ENCODE peak calls at places on chromosomes 16 and 17, in five cellular contexts. One of them, this sample, is unnamed.

GRCh38 chr17:77420476-77420803 is 279.7 kb downstream of the SEC14L1 start:
- DNase-seq in uterus: no peak
- DNase-seq in EL: no peak
- DNase-seq in GM23248: no peak
- DNase-seq in stomach: no peak
- DNase-seq in this sample: no peak

GRCh38 chr17:79340771-79341528 is 266.3 kb downstream of the ENGASE start:
- DNase-seq in uterus: no peak
- DNase-seq in EL: no peak
- DNase-seq in GM23248: no peak
- DNase-seq in stomach: no peak
- DNase-seq in this sample: peak

GRCh38 chr17:81365601-81366585 is 29.4 kb upstream of the BAHCC1 start:
- DNase-seq in uterus: peak
- DNase-seq in EL: no peak
- DNase-seq in GM23248: no peak
- DNase-seq in stomach: peak
- DNase-seq in this sample: peak

GRCh38 chr17:74737299-74738050 is 419 bp downstream of the RAB37 start:
- DNase-seq in uterus: no peak
- DNase-seq in EL: peak
- DNase-seq in GM23248: peak
- DNase-seq in stomach: no peak
- DNase-seq in this sample: peak

GRCh38 chr16:58847902-58848661 is 114.0 kb upstream of the GOT2 start:
- DNase-seq in uterus: no peak
- DNase-seq in EL: no peak
- DNase-seq in GM23248: no peak
- DNase-seq in stomach: no peak
- DNase-seq in this sample: no peak

GRCh38 chr16:87602821-87603683 is 744 bp downstream of the JPH3 start:
- DNase-seq in uterus: no peak
- DNase-seq in EL: no peak
- DNase-seq in GM23248: peak
- DNase-seq in stomach: no peak
- DNase-seq in this sample: no peak

GRCh38 chr16:27311449-27311831 is 2.3 kb upstream of the IL4R start:
- DNase-seq in uterus: peak
- DNase-seq in EL: no peak
- DNase-seq in GM23248: peak
- DNase-seq in stomach: no peak
- DNase-seq in this sample: no peak

GRCh38 chr16:9845661-9846361 is 336.4 kb downstream of the GRIN2A start:
- DNase-seq in uterus: no peak
- DNase-seq in EL: peak
- DNase-seq in GM23248: peak
- DNase-seq in stomach: no peak
- DNase-seq in this sample: no peak

GRCh38 chr17:62968445-62968923 is 2.4 kb downstream of the TANC2 start:
- DNase-seq in uterus: peak
- DNase-seq in EL: peak
- DNase-seq in GM23248: peak
- DNase-seq in stomach: peak
- DNase-seq in this sample: peak

GRCh38 chr17:9880582-9880999 is 24.5 kb downstream of the RCVRN start:
- DNase-seq in uterus: no peak
- DNase-seq in EL: peak
- DNase-seq in GM23248: peak
- DNase-seq in stomach: no peak
- DNase-seq in this sample: no peak

GRCh38 chr16:12589676-12590075 is 214.0 kb downstream of the CPPED1 start:
- DNase-seq in uterus: no peak
- DNase-seq in EL: no peak
- DNase-seq in GM23248: no peak
- DNase-seq in stomach: no peak
- DNase-seq in this sample: no peak